ENCODE peak calls at places on chromosomes 3 and 15, in four cellular contexts. D, M, I and B are unnamed samples. For H3K36me3 and H3K9me3, the result is how much of the 10 kb centered on the place peaks cover.

GRCh38 chr15:85094685-85095084 is 113.0 kb downstream of the PDE8A start:
- DNase-seq in I (no peak), D (no peak), M (no peak), B (peak)

GRCh38 chr3:66376568-66376967 is 124.3 kb downstream of the LRIG1 start:
- DNase-seq in M (no peak), I (no peak), D (no peak), B (peak)

GRCh38 chr15:53072077-53072476 is 281.9 kb upstream of the ONECUT1 start:
- DNase-seq in M (no peak), I (no peak), D (peak), B (peak)

GRCh38 chr15:60130398-60130797 is 126.3 kb downstream of the FOXB1 start:
- DNase-seq in D (no peak), M (no peak), I (no peak), B (no peak)

GRCh38 chr3:192907784-192908183 is 9.9 kb downstream of the MB21D2 start:
- DNase-seq in D (no peak), I (no peak), M (no peak), B (no peak)

GRCh38 chr3:71987828-71988227 is 202.9 kb upstream of the PROK2 start:
- DNase-seq in D (no peak), M (no peak), I (no peak), B (peak)

GRCh38 chr15:28075482-28076029 is 23.6 kb downstream of the OCA2 start:
- DNase-seq in D (no peak), I (no peak), M (no peak), B (no peak)

GRCh38 chr3:122955916-122956684 is 71.5 kb downstream of the SEMA5B start:
- DNase-seq in D (no peak), I (no peak), M (no peak), B (no peak)

GRCh38 chr15:67998599-67999122 is 55.5 kb upstream of the PIAS1 start:
- DNase-seq in I (no peak), M (no peak), D (no peak), B (peak)

GRCh38 chr15:69244798-69245197 is 53.9 kb upstream of the PAQR5 start:
- DNase-seq in D (no peak), I (no peak), M (no peak), B (no peak)

GRCh38 chr3:44439499-44440295 is 37.8 kb downstream of the ZNF445 start:
- DNase-seq in D (no peak), I (peak), M (peak), B (no peak)

GRCh38 chr3:55269636-55270035 is 217.5 kb downstream of the WNT5A start:
- DNase-seq in D (no peak), I (no peak), M (no peak), B (no peak)

GRCh38 chr15:77527164-77527778 is 105.4 kb downstream of the LINGO1 start:
- DNase-seq in D (no peak), I (peak), M (peak), B (peak)

GRCh38 chr3:102206506-102207145 is 228.2 kb upstream of the ZPLD1 start:
- DNase-seq in I (peak), M (peak), D (no peak), B (peak)

GRCh38 chr3:196144383-196145105 is 62.7 kb upstream of the TFRC start:
- DNase-seq in I (no peak), M (no peak), D (no peak), B (peak)

GRCh38 chr15:71591057-71591456 is 219.3 kb upstream of the NR2E3 start:
- DNase-seq in I (no peak), D (no peak), M (no peak), B (no peak)

GRCh38 chr15:34721802-34722795 is 32.7 kb downstream of the GJD2 start:
- DNase-seq in D (no peak), I (peak), M (no peak), B (peak)

GRCh38 chr15:31606261-31606669 is 279.6 kb downstream of the KLF13 start:
- DNase-seq in M (no peak), D (no peak), I (no peak), B (peak)

GRCh38 chr15:74955796-74956647 is 550 bp downstream of the RPP25 start:
- DNase-seq in D (no peak), I (peak), M (peak), B (peak)

GRCh38 chr3:45320986-45321385 is 67.4 kb upstream of the LARS2 start:
- DNase-seq in M (no peak), D (no peak), I (no peak), B (no peak)

GRCh38 chr3:126558336-126559071 is at the start of gene C3orf22:
- DNase-seq in M (peak), D (no peak), I (no peak), B (no peak)

GRCh38 chr3:153756816-153757215 is 364.4 kb upstream of the ARHGEF26 start:
- DNase-seq in M (no peak), D (no peak), I (no peak), B (peak)

GRCh38 chr3:71131893-71132314 is 451.6 kb downstream of the FOXP1 start:
- DNase-seq in M (no peak), D (no peak), I (no peak), B (no peak)

GRCh38 chr3:149330609-149331008 is 2.8 kb downstream of the TM4SF18 start:
- DNase-seq in I (no peak), D (no peak), M (no peak), B (peak)

GRCh38 chr15:33013827-33014445 is 180.6 kb downstream of the FMN1 start:
- DNase-seq in I (no peak), D (peak), M (no peak), B (peak)

GRCh38 chr3:182241777-182242556 is 530.2 kb downstream of the SOX2 start:
- DNase-seq in D (no peak), I (peak), M (peak), B (no peak)

GRCh38 chr3:56919137-56919796 is 117.5 kb upstream of the ARHGEF3 start:
- DNase-seq in M (no peak), D (no peak), I (no peak), B (no peak)

GRCh38 chr15:70355275-70355795 is 257.6 kb upstream of the TLE3 start:
- DNase-seq in D (no peak), M (no peak), I (no peak), B (no peak)

GRCh38 chr3:56269755-56270154 is 198.5 kb downstream of the ERC2 start:
- DNase-seq in I (no peak), D (no peak), M (no peak), B (no peak)

GRCh38 chr3:72082121-72082715 is 297.3 kb upstream of the PROK2 start:
- DNase-seq in D (no peak), M (no peak), I (no peak), B (no peak)

GRCh38 chr15:62975515-62975914 is 67.0 kb upstream of the TPM1 start:
- DNase-seq in D (no peak), M (no peak), I (no peak), B (no peak)

GRCh38 chr3:15032650-15033049 is 32.5 kb downstream of the MRPS25 start:
- DNase-seq in M (no peak), D (no peak), I (no peak), B (peak)
- H3K36me3 ChIP-seq in M (under half), D (under half), I (half or more), B (under half)

GRCh38 chr15:47244361-47244760 is 472.9 kb upstream of the SEMA6D start:
- DNase-seq in D (no peak), M (no peak), I (no peak), B (no peak)
- H3K9me3 ChIP-seq in D (under half), M (under half), I (under half), B (under half)

GRCh38 chr15:65902373-65902772 is 33.1 kb downstream of the RAB11A start:
- DNase-seq in I (peak), D (no peak), M (no peak), B (no peak)
- H3K36me3 ChIP-seq in I (half or more), D (under half), M (under half), B (under half)

GRCh38 chr3:13902648-13903238 is 22.9 kb upstream of the WNT7A start:
- DNase-seq in I (no peak), M (no peak), D (no peak), B (no peak)
- H3K9me3 ChIP-seq in I (half or more), M (under half), D (under half), B (under half)

DNA sequence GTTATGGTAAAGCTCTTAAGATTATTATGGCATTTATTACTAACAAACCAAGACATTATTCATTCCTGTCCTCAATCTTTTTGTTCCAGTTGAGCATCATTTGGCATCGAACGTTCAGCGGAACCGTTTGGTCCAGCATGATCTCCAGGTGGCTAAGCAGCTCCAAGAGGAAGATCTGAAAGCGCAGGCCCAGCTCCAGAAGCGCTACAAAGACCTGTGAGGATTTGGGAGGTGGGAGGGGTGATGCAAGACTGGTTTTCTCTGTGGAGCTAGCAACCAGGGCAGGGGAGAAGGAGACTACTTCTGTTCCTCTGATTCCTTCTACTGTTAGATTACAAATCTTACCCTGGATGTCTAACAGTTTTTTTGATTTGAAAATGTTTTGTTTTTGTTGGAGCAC is 27.6 kb upstream of the UTS2B start:
- DNase-seq in M (no peak), D (no peak), I (no peak), B (no peak)
- H3K36me3 ChIP-seq in M (under half), D (under half), I (under half), B (under half)

GRCh38 chr3:18703798-18704197 is 278.7 kb upstream of the SATB1 start:
- DNase-seq in I (no peak), D (no peak), M (no peak), B (no peak)
- H3K9me3 ChIP-seq in I (under half), D (under half), M (under half), B (under half)

DNA sequence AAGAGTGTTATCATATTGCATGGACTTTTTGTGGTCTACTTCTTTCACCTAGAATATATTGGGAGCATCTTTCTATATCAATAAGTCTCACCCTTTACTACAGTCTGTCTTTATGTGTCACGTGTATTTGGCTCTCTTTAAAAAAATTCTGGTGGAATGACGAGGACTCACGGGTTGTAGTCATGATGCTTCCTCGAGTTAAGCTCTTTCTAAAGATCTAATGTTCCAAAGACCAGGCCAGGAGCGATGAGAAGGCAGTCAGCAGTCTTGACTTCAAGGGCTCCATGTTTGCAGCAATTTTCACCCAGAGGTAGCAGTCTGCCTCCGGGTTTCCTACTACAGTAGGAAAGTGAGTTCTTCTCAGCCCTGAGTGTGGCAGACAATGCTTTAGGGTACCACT is 88.9 kb downstream of the FRMD4B start:
- DNase-seq in M (no peak), D (no peak), I (no peak), B (no peak)
- H3K36me3 ChIP-seq in M (under half), D (under half), I (under half), B (under half)

DNA sequence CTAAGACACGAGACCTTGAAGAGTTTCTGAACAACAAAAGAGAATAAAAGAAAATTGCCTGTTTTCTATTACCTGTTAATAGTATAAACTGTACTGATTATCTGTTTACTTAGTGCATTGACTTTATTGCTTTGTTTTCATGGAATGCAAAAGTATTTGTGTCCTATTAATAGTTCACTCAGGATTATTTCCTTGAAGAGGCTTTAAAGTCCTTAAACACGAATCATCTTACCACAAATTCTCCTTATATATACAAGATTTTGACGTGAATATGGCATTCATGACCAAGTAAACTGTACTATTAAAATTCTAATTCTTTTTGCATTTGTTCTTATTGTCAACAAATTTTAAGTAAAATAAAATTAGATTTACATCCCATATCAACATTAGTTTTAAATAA is 513.0 kb downstream of the NTRK3 start:
- DNase-seq in M (no peak), D (no peak), I (no peak), B (no peak)
- H3K9me3 ChIP-seq in M (under half), D (under half), I (under half), B (under half)

GRCh38 chr3:133661454-133662255 is at the start of gene TOPBP1:
- DNase-seq in I (peak), D (no peak), M (peak), B (peak)

GRCh38 chr3:133659806-133660205 is 1.9 kb downstream of the TOPBP1 start:
- DNase-seq in M (no peak), I (no peak), D (no peak), B (no peak)

GRCh38 chr3:133655731-133656130 is 6.0 kb downstream of the TOPBP1 start:
- DNase-seq in I (no peak), D (no peak), M (no peak), B (no peak)
- H3K36me3 ChIP-seq in I (half or more), D (under half), M (under half), B (half or more)